ENCODE peak calls at places on chromosome 5, in four cellular contexts. One of them, this sample, is unnamed.

GRCh38 chr5:150993836-150994412 is 26.5 kb upstream of the GPX3 start:
- DNase-seq in endothelial cell of umbilical vein: no peak
- DNase-seq in CD8-positive, alpha-beta memory T cell: no peak
- DNase-seq in astrocyte of the cerebellum: no peak
- DNase-seq in this sample: no peak

GRCh38 chr5:109310315-109310714 is 99.5 kb downstream of the PJA2 start:
- DNase-seq in endothelial cell of umbilical vein: no peak
- DNase-seq in CD8-positive, alpha-beta memory T cell: no peak
- DNase-seq in astrocyte of the cerebellum: no peak
- DNase-seq in this sample: no peak

GRCh38 chr5:6804766-6805165 is 91.5 kb downstream of the TENT4A start:
- DNase-seq in endothelial cell of umbilical vein: no peak
- DNase-seq in CD8-positive, alpha-beta memory T cell: no peak
- DNase-seq in astrocyte of the cerebellum: no peak
- DNase-seq in this sample: no peak

GRCh38 chr5:115284021-115284420 is 12.4 kb downstream of the CCDC112 start:
- DNase-seq in endothelial cell of umbilical vein: no peak
- DNase-seq in CD8-positive, alpha-beta memory T cell: no peak
- DNase-seq in astrocyte of the cerebellum: no peak
- DNase-seq in this sample: no peak

GRCh38 chr5:76896196-76896595 is 46.4 kb downstream of the S100Z start:
- DNase-seq in endothelial cell of umbilical vein: no peak
- DNase-seq in CD8-positive, alpha-beta memory T cell: no peak
- DNase-seq in astrocyte of the cerebellum: no peak
- DNase-seq in this sample: no peak

GRCh38 chr5:72611111-72611724 is 104.0 kb upstream of the ZNF366 start:
- DNase-seq in endothelial cell of umbilical vein: peak; percentile 85
- DNase-seq in CD8-positive, alpha-beta memory T cell: no peak
- DNase-seq in astrocyte of the cerebellum: peak; percentile 60
- DNase-seq in this sample: no peak

GRCh38 chr5:133990396-133990795 is 14.4 kb downstream of the VDAC1 start:
- DNase-seq in endothelial cell of umbilical vein: no peak
- DNase-seq in CD8-positive, alpha-beta memory T cell: no peak
- DNase-seq in astrocyte of the cerebellum: no peak
- DNase-seq in this sample: no peak

GRCh38 chr5:3709724-3710348 is 114.2 kb downstream of the IRX1 start:
- DNase-seq in endothelial cell of umbilical vein: no peak
- DNase-seq in CD8-positive, alpha-beta memory T cell: no peak
- DNase-seq in astrocyte of the cerebellum: no peak
- DNase-seq in this sample: no peak

GRCh38 chr5:124748687-124749594 is 2.5 kb upstream of the ZNF608 start:
- DNase-seq in endothelial cell of umbilical vein: peak; percentile 97
- DNase-seq in CD8-positive, alpha-beta memory T cell: no peak
- DNase-seq in astrocyte of the cerebellum: peak; percentile 83
- DNase-seq in this sample: peak; percentile 72

GRCh38 chr5:59615272-59615671 is 278.3 kb downstream of the PDE4D start:
- DNase-seq in endothelial cell of umbilical vein: no peak
- DNase-seq in CD8-positive, alpha-beta memory T cell: no peak
- DNase-seq in astrocyte of the cerebellum: no peak
- DNase-seq in this sample: no peak

GRCh38 chr5:113047234-113047633 is 70.6 kb downstream of the DCP2 start:
- DNase-seq in endothelial cell of umbilical vein: no peak
- DNase-seq in CD8-positive, alpha-beta memory T cell: no peak
- DNase-seq in astrocyte of the cerebellum: no peak
- DNase-seq in this sample: no peak

GRCh38 chr5:132003982-132004381 is 7.5 kb downstream of the ACSL6 start:
- DNase-seq in endothelial cell of umbilical vein: no peak
- DNase-seq in CD8-positive, alpha-beta memory T cell: no peak
- DNase-seq in astrocyte of the cerebellum: no peak
- DNase-seq in this sample: no peak

GRCh38 chr5:169029661-169030274 is 271.2 kb downstream of the SLIT3 start:
- DNase-seq in endothelial cell of umbilical vein: no peak
- DNase-seq in CD8-positive, alpha-beta memory T cell: no peak
- DNase-seq in astrocyte of the cerebellum: no peak
- DNase-seq in this sample: no peak

GRCh38 chr5:132752581-132753125 is 5.4 kb downstream of the CCNI2 start:
- DNase-seq in endothelial cell of umbilical vein: no peak
- DNase-seq in CD8-positive, alpha-beta memory T cell: no peak
- DNase-seq in astrocyte of the cerebellum: no peak
- DNase-seq in this sample: no peak

GRCh38 chr5:127930311-127930710 is 153.3 kb upstream of the SLC12A2 start:
- DNase-seq in endothelial cell of umbilical vein: peak; percentile 29
- DNase-seq in CD8-positive, alpha-beta memory T cell: no peak
- DNase-seq in astrocyte of the cerebellum: peak; percentile 34
- DNase-seq in this sample: no peak

GRCh38 chr5:146519554-146519953 is 3.6 kb upstream of the GPR151 start:
- DNase-seq in endothelial cell of umbilical vein: no peak
- DNase-seq in CD8-positive, alpha-beta memory T cell: no peak
- DNase-seq in astrocyte of the cerebellum: no peak
- DNase-seq in this sample: no peak

GRCh38 chr5:127184841-127185240 is 105.8 kb upstream of the MEGF10 start:
- DNase-seq in endothelial cell of umbilical vein: no peak
- DNase-seq in CD8-positive, alpha-beta memory T cell: no peak
- DNase-seq in astrocyte of the cerebellum: no peak
- DNase-seq in this sample: no peak

GRCh38 chr5:79971156-79971555 is 19.9 kb downstream of the MTX3 start:
- DNase-seq in endothelial cell of umbilical vein: peak; percentile 40
- DNase-seq in CD8-positive, alpha-beta memory T cell: no peak
- DNase-seq in astrocyte of the cerebellum: peak; percentile 9
- DNase-seq in this sample: peak; percentile 72

GRCh38 chr5:128665747-128666355 is 127.8 kb upstream of the FBN2 start:
- DNase-seq in endothelial cell of umbilical vein: no peak
- DNase-seq in CD8-positive, alpha-beta memory T cell: no peak
- DNase-seq in astrocyte of the cerebellum: no peak
- DNase-seq in this sample: no peak

GRCh38 chr5:180070726-180071417 is 687 bp downstream of the RNF130 start:
- DNase-seq in endothelial cell of umbilical vein: peak; percentile 68
- DNase-seq in CD8-positive, alpha-beta memory T cell: no peak
- DNase-seq in astrocyte of the cerebellum: no peak
- DNase-seq in this sample: no peak

GRCh38 chr5:45623855-45624254 is 72.3 kb downstream of the HCN1 start:
- DNase-seq in endothelial cell of umbilical vein: no peak
- DNase-seq in CD8-positive, alpha-beta memory T cell: no peak
- DNase-seq in astrocyte of the cerebellum: no peak
- DNase-seq in this sample: no peak

GRCh38 chr5:124583469-124584350 is 162.7 kb downstream of the ZNF608 start:
- DNase-seq in endothelial cell of umbilical vein: peak; percentile 62
- DNase-seq in CD8-positive, alpha-beta memory T cell: no peak
- DNase-seq in astrocyte of the cerebellum: peak; percentile 53
- DNase-seq in this sample: peak; percentile 74

GRCh38 chr5:140189253-140189652 is 14.3 kb downstream of the CYSTM1 start:
- DNase-seq in endothelial cell of umbilical vein: no peak
- DNase-seq in CD8-positive, alpha-beta memory T cell: no peak
- DNase-seq in astrocyte of the cerebellum: no peak
- DNase-seq in this sample: no peak

GRCh38 chr5:62450259-62450658 is 37.7 kb downstream of the IPO11 start:
- DNase-seq in endothelial cell of umbilical vein: no peak
- DNase-seq in CD8-positive, alpha-beta memory T cell: no peak
- DNase-seq in astrocyte of the cerebellum: no peak
- DNase-seq in this sample: no peak

GRCh38 chr5:124634228-124634819 is 112.1 kb downstream of the ZNF608 start:
- DNase-seq in endothelial cell of umbilical vein: no peak
- DNase-seq in CD8-positive, alpha-beta memory T cell: no peak
- DNase-seq in astrocyte of the cerebellum: no peak
- DNase-seq in this sample: no peak

GRCh38 chr5:75523275-75523674 is 11.6 kb downstream of the POLK start:
- DNase-seq in endothelial cell of umbilical vein: no peak
- DNase-seq in CD8-positive, alpha-beta memory T cell: no peak
- DNase-seq in astrocyte of the cerebellum: no peak
- DNase-seq in this sample: no peak

GRCh38 chr5:151926186-151926585 is 1.5 kb upstream of the GLRA1 start:
- DNase-seq in endothelial cell of umbilical vein: no peak
- DNase-seq in CD8-positive, alpha-beta memory T cell: no peak
- DNase-seq in astrocyte of the cerebellum: no peak
- DNase-seq in this sample: no peak

GRCh38 chr5:142295960-142296860 is 28.6 kb downstream of the SPRY4 start:
- DNase-seq in endothelial cell of umbilical vein: no peak
- DNase-seq in CD8-positive, alpha-beta memory T cell: no peak
- DNase-seq in astrocyte of the cerebellum: no peak
- DNase-seq in this sample: no peak

GRCh38 chr5:140324041-140324833 is 21.3 kb upstream of the PFDN1 start:
- DNase-seq in endothelial cell of umbilical vein: no peak
- DNase-seq in CD8-positive, alpha-beta memory T cell: no peak
- DNase-seq in astrocyte of the cerebellum: no peak
- DNase-seq in this sample: no peak

GRCh38 chr5:159805021-159805420 is 111.3 kb upstream of the ADRA1B start:
- DNase-seq in endothelial cell of umbilical vein: no peak
- DNase-seq in CD8-positive, alpha-beta memory T cell: no peak
- DNase-seq in astrocyte of the cerebellum: no peak
- DNase-seq in this sample: no peak

GRCh38 chr5:105131045-105131444 is 1568.5 kb upstream of the NUDT12 start:
- DNase-seq in endothelial cell of umbilical vein: no peak
- DNase-seq in CD8-positive, alpha-beta memory T cell: no peak
- DNase-seq in astrocyte of the cerebellum: no peak
- DNase-seq in this sample: no peak

GRCh38 chr5:170430256-170430655 is 41.1 kb upstream of the KCNMB1 start:
- DNase-seq in endothelial cell of umbilical vein: no peak
- DNase-seq in CD8-positive, alpha-beta memory T cell: no peak
- DNase-seq in astrocyte of the cerebellum: no peak
- DNase-seq in this sample: no peak

GRCh38 chr5:14226992-14227391 is 83.8 kb downstream of the TRIO start:
- DNase-seq in endothelial cell of umbilical vein: peak; percentile 55
- DNase-seq in CD8-positive, alpha-beta memory T cell: no peak
- DNase-seq in astrocyte of the cerebellum: no peak
- DNase-seq in this sample: no peak

GRCh38 chr5:108379722-108380530 is 2.0 kb downstream of the FBXL17 start:
- DNase-seq in endothelial cell of umbilical vein: peak; percentile 23
- DNase-seq in CD8-positive, alpha-beta memory T cell: no peak
- DNase-seq in astrocyte of the cerebellum: no peak
- DNase-seq in this sample: no peak

GRCh38 chr5:133519191-133519590 is 93.2 kb downstream of the FSTL4 start:
- DNase-seq in endothelial cell of umbilical vein: no peak
- DNase-seq in CD8-positive, alpha-beta memory T cell: no peak
- DNase-seq in astrocyte of the cerebellum: no peak
- DNase-seq in this sample: no peak

GRCh38 chr5:165321912-165322311 is 1816.5 kb downstream of the MAT2B start:
- DNase-seq in endothelial cell of umbilical vein: peak; percentile 57
- DNase-seq in CD8-positive, alpha-beta memory T cell: no peak
- DNase-seq in astrocyte of the cerebellum: peak; percentile 8
- DNase-seq in this sample: peak; percentile 21

GRCh38 chr5:115588640-115589039 is 13.6 kb downstream of the TICAM2 start:
- DNase-seq in endothelial cell of umbilical vein: no peak
- DNase-seq in CD8-positive, alpha-beta memory T cell: no peak
- DNase-seq in astrocyte of the cerebellum: no peak
- DNase-seq in this sample: no peak

GRCh38 chr5:107104774-107105050 is 566.0 kb downstream of the EFNA5 start:
- DNase-seq in endothelial cell of umbilical vein: no peak
- DNase-seq in CD8-positive, alpha-beta memory T cell: no peak
- DNase-seq in astrocyte of the cerebellum: no peak
- DNase-seq in this sample: no peak

GRCh38 chr5:151104795-151105194 is 24.0 kb upstream of the TNIP1 start:
- DNase-seq in endothelial cell of umbilical vein: no peak
- DNase-seq in CD8-positive, alpha-beta memory T cell: no peak
- DNase-seq in astrocyte of the cerebellum: no peak
- DNase-seq in this sample: no peak

DNA sequence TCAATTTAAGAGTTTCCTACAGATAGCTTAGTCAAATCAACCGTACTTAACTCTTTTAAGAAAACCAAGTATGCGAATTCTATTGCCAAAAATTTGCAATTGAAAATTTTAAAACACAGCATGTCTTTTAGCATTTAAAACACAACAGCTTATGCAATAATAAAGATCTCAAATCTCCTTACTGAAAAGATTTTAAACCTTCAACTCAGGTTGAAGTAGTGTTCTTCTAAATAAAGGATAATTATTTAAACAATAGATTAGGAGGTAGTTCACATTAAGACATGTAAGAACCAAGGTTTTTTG is 5.5 kb downstream of the NR3C1 start:
- DNase-seq in endothelial cell of umbilical vein: peak; percentile 30
- DNase-seq in CD8-positive, alpha-beta memory T cell: no peak
- DNase-seq in astrocyte of the cerebellum: no peak
- DNase-seq in this sample: no peak
- H3K4me3 ChIP-seq in endothelial cell of umbilical vein: no peak overlapping the region
- H3K4me3 ChIP-seq in CD8-positive, alpha-beta memory T cell: no peak overlapping the region
- H3K4me3 ChIP-seq in astrocyte of the cerebellum: no peak overlapping the region
- H3K4me3 ChIP-seq in this sample: peak overlapping the region; percentile 82

DNA sequence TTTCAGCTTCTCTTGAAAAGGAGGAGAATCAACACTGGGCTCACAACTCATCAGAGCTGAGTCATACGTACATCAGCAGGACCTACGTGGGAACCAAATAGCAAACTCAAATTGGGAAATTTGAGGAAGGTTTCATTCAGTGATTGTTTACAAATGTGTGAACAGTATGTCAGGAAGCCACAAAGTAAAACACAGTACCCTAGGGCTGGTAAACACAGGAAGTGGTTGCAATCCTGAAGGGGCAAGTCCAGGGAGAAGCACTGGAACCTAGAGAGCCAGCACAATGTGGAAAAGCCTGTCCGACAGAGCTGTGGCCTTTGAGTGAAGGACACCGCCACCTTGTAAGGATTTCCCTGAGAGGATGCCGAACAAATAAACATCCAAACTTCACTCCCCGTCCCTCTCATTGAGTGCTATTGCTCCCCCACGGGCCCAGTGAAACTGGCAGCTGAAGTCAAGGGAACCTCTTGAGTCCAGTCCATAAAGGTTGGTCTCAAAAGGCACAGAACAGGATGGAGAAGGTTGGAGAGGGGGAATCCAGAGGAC is 26.7 kb upstream of the RICTOR start:
- DNase-seq in endothelial cell of umbilical vein: peak; percentile 65
- DNase-seq in CD8-positive, alpha-beta memory T cell: no peak
- DNase-seq in astrocyte of the cerebellum: peak; percentile 81
- DNase-seq in this sample: peak; percentile 96
- H3K4me3 ChIP-seq in endothelial cell of umbilical vein: no peak overlapping the region
- H3K4me3 ChIP-seq in CD8-positive, alpha-beta memory T cell: no peak overlapping the region
- H3K4me3 ChIP-seq in astrocyte of the cerebellum: no peak overlapping the region
- H3K4me3 ChIP-seq in this sample: no peak overlapping the region

GRCh38 chr5:135543151-135543818 is 7.5 kb upstream of the NEUROG1 start:
- DNase-seq in endothelial cell of umbilical vein: no peak
- DNase-seq in CD8-positive, alpha-beta memory T cell: no peak
- DNase-seq in astrocyte of the cerebellum: no peak
- DNase-seq in this sample: no peak
- H3K4me3 ChIP-seq in endothelial cell of umbilical vein: no peak overlapping the region
- H3K4me3 ChIP-seq in CD8-positive, alpha-beta memory T cell: peak overlapping the region; percentile 51
- H3K4me3 ChIP-seq in astrocyte of the cerebellum: peak overlapping the region; percentile 10
- H3K4me3 ChIP-seq in this sample: no peak overlapping the region

GRCh38 chr5:31479706-31480105 is 52.2 kb downstream of the DROSHA start:
- DNase-seq in endothelial cell of umbilical vein: no peak
- DNase-seq in CD8-positive, alpha-beta memory T cell: no peak
- DNase-seq in astrocyte of the cerebellum: no peak
- DNase-seq in this sample: no peak
- H3K4me3 ChIP-seq in endothelial cell of umbilical vein: no peak overlapping the region
- H3K4me3 ChIP-seq in CD8-positive, alpha-beta memory T cell: no peak overlapping the region
- H3K4me3 ChIP-seq in astrocyte of the cerebellum: no peak overlapping the region
- H3K4me3 ChIP-seq in this sample: no peak overlapping the region

This sample was measured in skeletal muscle cell.